ENCODE peak calls at places on chromosomes 11 and 22, in four cellular contexts. A is CD8-positive, alpha-beta T cell; M is thoracic aorta; Z is germinal center. L is an unnamed sample.

GRCh38 chr11:64763804-64764611 is 4.2 kb upstream of the PYGM start:
- DNase-seq in M (no peak), A (peak; percentile 66), Z (no peak), L (peak; percentile 25)

GRCh38 chr22:37998543-37998942 is 14.2 kb upstream of the SOX10 start:
- DNase-seq in A (no peak), Z (no peak), M (no peak), L (no peak)

GRCh38 chr11:77091146-77091940 is 11.3 kb upstream of the OMP start:
- DNase-seq in M (peak; percentile 41), Z (peak; percentile 86), A (peak; percentile 67), L (peak; percentile 93)

GRCh38 chr11:74749965-74750296 is 1.3 kb downstream of the RNF169 start:
- DNase-seq in M (no peak), Z (no peak), A (no peak), L (no peak)

GRCh38 chr11:40425168-40425567 is 1034.3 kb downstream of the LRRC4C start:
- DNase-seq in Z (no peak), A (no peak), M (no peak), L (no peak)

GRCh38 chr11:69155302-69156198 is at the start of gene SMIM38:
- DNase-seq in Z (no peak), A (no peak), M (no peak), L (peak; percentile 85)

GRCh38 chr22:27212617-27213177 is 555.3 kb downstream of the MIAT start:
- DNase-seq in A (no peak), Z (no peak), M (peak; percentile 79), L (no peak)

GRCh38 chr11:61917357-61918109 is at the start of gene RAB3IL1:
- DNase-seq in M (no peak), A (no peak), Z (no peak), L (peak; percentile 47)

GRCh38 chr11:115081972-115082371 is 403.6 kb downstream of the NXPE2 start:
- DNase-seq in M (no peak), Z (no peak), A (no peak), L (no peak)

GRCh38 chr22:31818481-31819392 is 64.9 kb downstream of the DEPDC5 start:
- DNase-seq in A (no peak), Z (no peak), M (no peak), L (no peak)

GRCh38 chr11:121968638-121969037 is 147.4 kb downstream of the BLID start:
- DNase-seq in Z (no peak), A (no peak), M (no peak), L (no peak)

GRCh38 chr11:121452609-121453150 is at the start of gene SORL1-AS1:
- DNase-seq in M (no peak), A (no peak), Z (no peak), L (no peak)

GRCh38 chr11:61004841-61005240 is 33.4 kb downstream of the CD6 start:
- DNase-seq in M (no peak), A (no peak), Z (no peak), L (no peak)

GRCh38 chr22:40094449-40094848 is 83.3 kb upstream of the TNRC6B start:
- DNase-seq in Z (peak; percentile 9), A (no peak), M (no peak), L (peak; percentile 51)

GRCh38 chr11:123063396-123064267 is 1.7 kb upstream of the HSPA8 start:
- DNase-seq in M (no peak), Z (no peak), A (no peak), L (no peak)

GRCh38 chr22:33063611-33064010 is 5.4 kb upstream of the SYN3 start:
- DNase-seq in A (no peak), Z (no peak), M (no peak), L (no peak)

GRCh38 chr11:69996451-69996850 is 81.7 kb upstream of the ANO1 start:
- DNase-seq in Z (no peak), A (no peak), M (no peak), L (no peak)

GRCh38 chr11:77205467-77206263 is 77.6 kb downstream of the MYO7A start:
- DNase-seq in Z (no peak), M (no peak), A (no peak), L (no peak)

GRCh38 chr22:39134366-39135091 is 18.0 kb downstream of the CBX7 start:
- DNase-seq in M (no peak), Z (no peak), A (no peak), L (no peak)

GRCh38 chr11:1309498-1310314 is at the start of gene TOLLIP:
- DNase-seq in M (peak; percentile 72), A (peak; percentile 98), Z (peak; percentile 100), L (peak; percentile 100)

GRCh38 chr22:23394525-23395326 is 185.4 kb downstream of the IGLL1 start:
- DNase-seq in M (no peak), A (no peak), Z (no peak), L (no peak)

GRCh38 chr11:120134931-120135228 is 3.0 kb downstream of the TRIM29 start:
- DNase-seq in A (no peak), M (no peak), Z (no peak), L (no peak)

GRCh38 chr11:20158597-20159257 is 1.5 kb downstream of the DBX1 start:
- DNase-seq in Z (no peak), M (peak; percentile 14), A (no peak), L (peak; percentile 51)

GRCh38 chr11:76371170-76371569 is 9.8 kb downstream of the THAP12 start:
- DNase-seq in M (no peak), A (no peak), Z (no peak), L (peak; percentile 48)

GRCh38 chr11:830295-831131 is 2.2 kb upstream of the CD151 start:
- DNase-seq in M (no peak), Z (peak; percentile 85), A (peak; percentile 59), L (peak; percentile 86)

GRCh38 chr11:12284321-12285050 is 92.9 kb upstream of the PARVA start:
- DNase-seq in Z (no peak), M (no peak), A (no peak), L (no peak)

GRCh38 chr11:2212411-2213251 is 41.0 kb upstream of the TH start:
- DNase-seq in M (no peak), A (no peak), Z (no peak), L (peak; percentile 18)